ENCODE peak calls at places on chromosomes 3 and 15, in seven cellular contexts. K, G, J, L, W, A and Q are unnamed samples.

GRCh38 chr3:111803123-111803593 is 55.9 kb upstream of the PHLDB2 start:
- DNase-seq in K (no peak), G (peak), J (peak), L (peak), W (no peak), A (peak), Q (peak)

GRCh38 chr3:25151497-25151896 is 276.6 kb upstream of the RARB start:
- DNase-seq in K (no peak), G (no peak), J (no peak), L (peak), W (no peak), A (no peak), Q (no peak)

GRCh38 chr15:101250931-101251829 is 668 bp downstream of the CHSY1 start:
- DNase-seq in K (no peak), G (no peak), J (no peak), L (no peak), W (no peak), A (no peak), Q (no peak)

GRCh38 chr3:134201201-134202130 is 49.2 kb downstream of the RYK start:
- DNase-seq in K (no peak), G (no peak), J (no peak), L (peak), W (no peak), A (no peak), Q (peak)

GRCh38 chr15:26736502-26737248 is 36.2 kb downstream of the GABRB3 start:
- DNase-seq in K (no peak), G (no peak), J (no peak), L (no peak), W (no peak), A (no peak), Q (no peak)

GRCh38 chr3:129162729-129163579 is 2.1 kb upstream of the ISY1 start:
- DNase-seq in K (no peak), G (no peak), J (no peak), L (no peak), W (no peak), A (no peak), Q (no peak)

GRCh38 chr15:76161153-76162049 is 101.6 kb downstream of the TMEM266 start:
- DNase-seq in K (no peak), G (no peak), J (no peak), L (no peak), W (no peak), A (no peak), Q (no peak)

GRCh38 chr15:80070840-80071239 is 11.4 kb downstream of the ZFAND6 start:
- DNase-seq in K (no peak), G (no peak), J (no peak), L (peak), W (no peak), A (no peak), Q (no peak)

GRCh38 chr3:111610189-111610588 is 15.0 kb upstream of the ZBED2 start:
- DNase-seq in K (no peak), G (no peak), J (no peak), L (no peak), W (peak), A (no peak), Q (no peak)

GRCh38 chr3:84961492-84962255 is 2.9 kb downstream of the CADM2 start:
- DNase-seq in K (no peak), G (no peak), J (no peak), L (no peak), W (no peak), A (no peak), Q (no peak)

GRCh38 chr3:173096140-173096539 is 44.9 kb downstream of the SPATA16 start:
- DNase-seq in K (no peak), G (no peak), J (no peak), L (no peak), W (no peak), A (no peak), Q (no peak)

GRCh38 chr15:71802770-71803169 is 7.6 kb upstream of the NR2E3 start:
- DNase-seq in K (no peak), G (no peak), J (no peak), L (no peak), W (no peak), A (no peak), Q (no peak)

GRCh38 chr15:68113751-68114150 is 59.6 kb downstream of the PIAS1 start:
- DNase-seq in K (no peak), G (no peak), J (no peak), L (no peak), W (no peak), A (no peak), Q (no peak)

GRCh38 chr15:40256642-40257235 is 17.9 kb downstream of the PAK6 start:
- DNase-seq in K (no peak), G (no peak), J (no peak), L (peak), W (no peak), A (no peak), Q (no peak)

GRCh38 chr15:91908401-91908800 is 54.9 kb downstream of the SLCO3A1 start:
- DNase-seq in K (no peak), G (no peak), J (no peak), L (peak), W (no peak), A (no peak), Q (peak)

GRCh38 chr15:76393614-76394013 is 57.0 kb downstream of the ISL2 start:
- DNase-seq in K (no peak), G (no peak), J (no peak), L (peak), W (no peak), A (no peak), Q (peak)

GRCh38 chr15:41695750-41696436 is 35.7 kb downstream of the MGA start:
- DNase-seq in K (no peak), G (no peak), J (no peak), L (peak), W (peak), A (no peak), Q (no peak)

GRCh38 chr15:62828364-62828763 is 214.2 kb upstream of the TPM1 start:
- DNase-seq in K (no peak), G (no peak), J (no peak), L (no peak), W (no peak), A (no peak), Q (no peak)

GRCh38 chr3:185460283-185460682 is 38.6 kb downstream of the TMEM41A start:
- DNase-seq in K (no peak), G (no peak), J (no peak), L (no peak), W (no peak), A (no peak), Q (no peak)

GRCh38 chr3:135009014-135009413 is 214.0 kb downstream of the EPHB1 start:
- DNase-seq in K (no peak), G (no peak), J (no peak), L (no peak), W (no peak), A (no peak), Q (no peak)

GRCh38 chr3:177066068-177066467 is 131.2 kb downstream of the TBL1XR1 start:
- DNase-seq in K (no peak), G (no peak), J (no peak), L (no peak), W (no peak), A (no peak), Q (no peak)

GRCh38 chr15:59298255-59298856 is 74.3 kb downstream of the MYO1E start:
- DNase-seq in K (no peak), G (no peak), J (no peak), L (no peak), W (no peak), A (no peak), Q (peak)

GRCh38 chr15:59294961-59295741 is 77.5 kb downstream of the MYO1E start:
- DNase-seq in K (no peak), G (no peak), J (no peak), L (peak), W (no peak), A (peak), Q (peak)

GRCh38 chr15:59294574-59294960 is 78.1 kb downstream of the MYO1E start:
- DNase-seq in K (no peak), G (no peak), J (no peak), L (peak), W (no peak), A (no peak), Q (no peak)

GRCh38 chr15:59295742-59296090 is 77.0 kb downstream of the MYO1E start:
- DNase-seq in K (no peak), G (no peak), J (no peak), L (no peak), W (no peak), A (no peak), Q (no peak)

DNA sequence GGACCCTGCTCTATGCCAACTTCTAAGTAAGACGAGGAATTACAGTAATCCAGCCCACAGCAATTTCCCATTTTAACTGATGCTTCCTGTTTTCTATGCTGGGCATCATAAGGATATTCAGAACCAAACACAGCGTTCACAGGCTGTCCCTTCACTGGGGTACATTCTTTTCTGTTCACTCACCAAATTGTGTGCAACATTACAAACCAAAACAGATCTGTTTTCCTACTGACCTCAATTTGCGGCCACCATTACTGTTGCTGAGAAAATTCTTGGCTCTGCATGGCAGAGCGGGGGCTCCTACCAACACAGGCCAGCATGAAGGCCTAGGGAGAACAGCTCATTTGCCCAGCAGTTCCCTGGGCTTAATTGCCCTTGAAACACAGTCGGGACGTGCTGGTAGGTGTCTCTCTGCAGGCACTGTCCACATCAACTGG is 76.5 kb downstream of the MYO1E start:
- DNase-seq in K (no peak), G (no peak), J (no peak), L (peak), W (no peak), A (peak), Q (peak)
- H3K4me3 ChIP-seq in K (no peak), G (no peak), J (peak), L (no peak), W (no peak), A (no peak), Q (no peak)

GRCh38 chr3:104519468-104519867 is 847.2 kb upstream of the ALCAM start:
- DNase-seq in K (no peak), G (no peak), J (no peak), L (no peak), W (no peak), A (no peak), Q (no peak)
- H3K4me3 ChIP-seq in K (no peak), G (no peak), J (peak), L (no peak), W (no peak), A (no peak), Q (no peak)

GRCh38 chr3:65330072-65330471 is 642.3 kb upstream of the ADAMTS9 start:
- DNase-seq in K (no peak), G (no peak), J (no peak), L (peak), W (no peak), A (no peak), Q (no peak)
- H3K4me3 ChIP-seq in K (no peak), G (no peak), J (no peak), L (no peak), W (no peak), A (no peak), Q (no peak)

DNA sequence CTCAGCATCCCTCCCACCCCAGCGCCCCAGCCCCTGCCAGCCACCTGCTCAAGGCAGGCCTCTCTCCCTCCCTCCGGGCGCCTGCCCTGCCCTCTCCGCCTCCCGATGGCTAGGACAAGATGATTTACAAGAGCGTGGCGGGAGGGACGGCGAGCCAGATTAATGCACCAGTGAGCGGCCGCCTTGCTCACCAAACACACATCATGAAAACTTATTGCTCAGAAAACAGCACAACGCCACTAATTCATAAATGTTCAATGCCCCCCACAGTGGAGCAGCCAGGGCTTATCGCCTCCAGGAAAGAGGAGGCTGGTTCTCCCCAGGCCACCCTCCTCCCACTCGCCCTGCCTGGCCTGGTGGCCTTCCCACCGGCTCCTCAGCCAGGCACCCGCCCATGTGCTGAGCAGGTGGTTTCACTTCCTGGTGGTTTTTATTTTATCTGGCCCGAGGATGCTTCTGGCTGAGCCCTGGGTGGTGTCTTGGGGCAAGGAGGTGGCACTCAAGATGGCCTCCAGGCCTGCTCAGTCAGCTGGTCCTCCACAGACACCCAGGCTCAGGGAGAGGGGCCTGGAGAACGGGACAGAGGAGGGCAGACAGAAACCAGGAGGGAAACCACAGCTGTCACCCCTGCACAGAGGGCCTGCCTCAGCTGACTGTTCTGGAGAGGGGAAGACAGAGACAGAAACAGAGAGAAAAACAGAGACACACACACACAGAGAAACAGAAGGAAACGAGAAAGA is 284.9 kb downstream of the UACA start:
- DNase-seq in K (no peak), G (no peak), J (no peak), L (no peak), W (no peak), A (no peak), Q (no peak)
- H3K4me3 ChIP-seq in K (no peak), G (no peak), J (no peak), L (no peak), W (no peak), A (no peak), Q (no peak)

GRCh38 chr3:71227344-71227743 is 356.2 kb downstream of the FOXP1 start:
- DNase-seq in K (no peak), G (no peak), J (no peak), L (no peak), W (no peak), A (no peak), Q (no peak)

GRCh38 chr3:71226565-71227281 is 356.8 kb downstream of the FOXP1 start:
- DNase-seq in K (no peak), G (no peak), J (no peak), L (no peak), W (peak), A (peak), Q (no peak)

GRCh38 chr3:71225951-71226564 is 357.5 kb downstream of the FOXP1 start:
- DNase-seq in K (no peak), G (no peak), J (no peak), L (no peak), W (no peak), A (no peak), Q (no peak)

GRCh38 chr3:71228156-71228885 is 355.2 kb downstream of the FOXP1 start:
- DNase-seq in K (no peak), G (no peak), J (no peak), L (no peak), W (no peak), A (no peak), Q (no peak)

GRCh38 chr3:71225285-71225684 is 358.2 kb downstream of the FOXP1 start:
- DNase-seq in K (no peak), G (no peak), J (no peak), L (no peak), W (no peak), A (no peak), Q (no peak)
- H3K4me3 ChIP-seq in K (no peak), G (no peak), J (peak), L (no peak), W (no peak), A (no peak), Q (no peak)

GRCh38 chr3:44845528-44846520 is 15.9 kb upstream of the TMEM42 start:
- DNase-seq in K (no peak), G (no peak), J (no peak), L (peak), W (no peak), A (no peak), Q (no peak)
- H3K4me3 ChIP-seq in K (no peak), G (no peak), J (no peak), L (no peak), W (no peak), A (no peak), Q (no peak)

GRCh38 chr3:97871206-97871605 is 49.4 kb downstream of the CRYBG3 start:
- DNase-seq in K (no peak), G (no peak), J (no peak), L (peak), W (no peak), A (no peak), Q (no peak)

GRCh38 chr3:97872209-97873042 is 50.6 kb downstream of the CRYBG3 start:
- DNase-seq in K (no peak), G (no peak), J (no peak), L (peak), W (no peak), A (no peak), Q (peak)

GRCh38 chr3:97871788-97872187 is 50.0 kb downstream of the CRYBG3 start:
- DNase-seq in K (no peak), G (no peak), J (no peak), L (peak), W (no peak), A (no peak), Q (no peak)
- H3K4me3 ChIP-seq in K (no peak), G (no peak), J (no peak), L (peak), W (no peak), A (no peak), Q (no peak)

GRCh38 chr3:33716227-33716626 is 1.8 kb downstream of the CLASP2 start:
- DNase-seq in K (no peak), G (no peak), J (no peak), L (no peak), W (no peak), A (no peak), Q (no peak)
- H3K4me3 ChIP-seq in K (no peak), G (no peak), J (peak), L (peak), W (no peak), A (no peak), Q (no peak)

DNA sequence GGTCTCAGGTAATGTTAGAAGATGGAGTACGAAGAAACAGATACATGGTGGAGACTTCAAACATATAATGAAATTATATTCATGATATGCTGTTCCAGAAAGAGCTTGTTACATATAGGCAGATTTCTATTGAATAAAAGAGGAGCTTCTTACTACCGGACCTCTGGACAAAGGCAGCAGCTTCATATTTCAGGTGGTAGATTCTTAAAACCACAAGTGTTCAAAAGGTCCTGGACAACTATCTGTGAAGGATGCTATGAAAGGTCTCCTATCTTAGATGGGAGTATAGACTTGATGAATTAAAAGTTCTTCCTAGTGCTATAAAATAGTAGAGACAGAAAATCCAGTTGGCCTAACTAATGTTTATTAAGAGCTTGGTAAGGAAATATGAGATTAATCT is 43.2 kb downstream of the MYLK start:
- DNase-seq in K (no peak), G (no peak), J (no peak), L (no peak), W (no peak), A (no peak), Q (no peak)
- H3K4me3 ChIP-seq in K (no peak), G (no peak), J (no peak), L (no peak), W (no peak), A (no peak), Q (no peak)